ENCODE peak calls at places on chromosomes 12 and 14, in four cellular contexts. Q, K, N and I are unnamed samples.

GRCh38 chr12:52727037-52727436 is 23.7 kb upstream of the KRT77 start:
- DNase-seq in Q (no peak), K (no peak), N (peak; percentile 88), I (no peak)

GRCh38 chr12:49983892-49984291 is 11.1 kb downstream of the AQP6 start:
- DNase-seq in Q (peak; percentile 82), K (peak; percentile 73), N (no peak), I (peak; percentile 70)

GRCh38 chr12:51631591-51631990 is 40.6 kb downstream of the SCN8A start:
- DNase-seq in Q (peak; percentile 38), K (peak; percentile 51), N (no peak), I (peak; percentile 21)

GRCh38 chr14:65225299-65226159 is 123.2 kb upstream of the MAX start:
- DNase-seq in K (no peak), Q (no peak), N (no peak), I (no peak)

GRCh38 chr12:49098035-49098451 is 3.4 kb upstream of the DHH start:
- DNase-seq in N (peak; percentile 54), Q (no peak), K (peak; percentile 29), I (no peak)

GRCh38 chr14:94994245-94994644 is 163.1 kb downstream of the DICER1 start:
- DNase-seq in Q (no peak), N (no peak), K (no peak), I (no peak)

GRCh38 chr12:131783915-131784541 is 44.2 kb upstream of the MMP17 start:
- DNase-seq in Q (peak; percentile 87), K (peak; percentile 75), N (no peak), I (peak; percentile 37)

GRCh38 chr14:93078830-93079229 is 36.9 kb downstream of the ITPK1 start:
- DNase-seq in Q (peak; percentile 62), N (no peak), K (peak; percentile 91), I (peak; percentile 48)

GRCh38 chr12:2641209-2641608 is 153.6 kb upstream of the FKBP4 start:
- DNase-seq in Q (peak; percentile 30), K (peak; percentile 25), N (peak; percentile 75), I (no peak)

GRCh38 chr14:100750762-100751699 is 24.3 kb downstream of the DLK1 start:
- DNase-seq in K (no peak), N (no peak), Q (no peak), I (no peak)

GRCh38 chr12:45183263-45183662 is 32.6 kb upstream of the ANO6 start:
- DNase-seq in Q (no peak), K (peak; percentile 29), N (no peak), I (no peak)

DNA sequence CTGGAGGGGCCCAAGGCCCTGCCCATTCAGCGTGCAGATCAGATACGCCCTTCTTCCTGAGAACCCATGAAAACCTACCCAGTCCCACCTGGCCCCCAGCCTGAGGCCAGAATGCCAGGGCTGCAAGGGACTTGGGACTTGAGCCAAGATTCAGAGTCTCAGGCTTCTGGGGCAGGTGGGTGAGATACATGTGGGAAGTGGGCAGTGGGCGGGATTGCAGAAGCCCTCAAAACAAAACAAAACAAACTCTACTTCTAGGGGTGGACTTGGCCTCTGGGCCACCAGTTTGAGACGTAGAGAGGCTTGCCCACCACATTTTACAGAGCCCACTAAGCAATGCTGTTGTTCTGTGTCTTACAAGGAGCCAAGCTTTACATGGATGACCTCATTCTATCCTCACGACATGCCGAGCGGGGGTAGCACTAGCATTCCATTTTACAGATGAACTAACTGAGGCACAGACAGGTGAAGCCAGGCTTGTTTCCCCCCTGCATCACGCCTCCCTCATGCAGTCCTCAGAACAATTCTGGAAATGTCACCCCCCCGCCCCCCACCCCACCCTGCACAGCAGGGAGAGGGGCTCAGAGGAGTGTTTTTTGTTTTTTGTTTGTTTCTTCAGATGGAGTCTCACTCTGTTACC is 1.7 kb downstream of the SLC8B1 start:
- DNase-seq in Q (no peak), K (no peak), N (no peak), I (no peak)
- H3K4me3 ChIP-seq in Q (no peak overlapping the region), K (no peak overlapping the region), N (no peak overlapping the region), I (no peak overlapping the region)

DNA sequence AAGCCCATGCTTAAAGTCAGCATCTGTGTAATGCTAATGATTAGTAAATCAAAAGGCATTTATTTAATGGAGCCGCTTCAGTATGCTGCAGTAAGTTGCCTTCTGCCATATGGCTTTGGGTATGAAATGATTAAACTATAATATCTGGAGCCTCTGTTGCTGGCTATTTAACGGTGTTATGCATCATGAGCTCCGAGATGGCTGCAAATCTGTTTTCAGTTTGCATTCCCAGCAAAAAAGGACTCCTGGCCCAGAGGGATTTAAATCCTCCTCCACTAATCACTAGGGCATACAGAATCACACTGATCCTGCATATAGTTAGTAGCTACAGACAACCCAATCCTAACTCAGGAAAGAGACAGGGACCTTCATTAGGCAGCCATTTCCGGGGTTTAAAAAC is 171.5 kb upstream of the EEA1 start:
- DNase-seq in N (no peak), Q (no peak), K (peak; percentile 52), I (no peak)
- H3K4me3 ChIP-seq in N (no peak overlapping the region), Q (no peak overlapping the region), K (no peak overlapping the region), I (no peak overlapping the region)

DNA sequence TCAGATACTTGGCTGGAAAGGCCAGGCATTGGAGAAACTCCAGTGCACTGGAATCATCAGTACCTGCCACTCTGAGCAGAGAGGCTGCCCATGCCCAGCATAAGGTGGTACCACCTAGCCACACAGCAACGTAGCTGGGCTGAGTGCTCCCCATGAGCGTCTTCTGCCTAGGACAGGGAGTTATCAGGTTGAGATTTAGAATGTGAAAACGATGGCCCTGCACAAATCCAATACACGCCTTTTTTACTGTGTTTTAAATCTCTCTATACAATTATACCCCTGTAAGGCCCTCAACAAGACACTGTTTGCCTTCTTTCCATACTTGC is 66.7 kb upstream of the PTGR2 start:
- DNase-seq in K (no peak), Q (no peak), N (no peak), I (no peak)
- H3K4me3 ChIP-seq in K (peak overlapping the region; percentile 75), Q (peak overlapping the region; percentile 73), N (peak overlapping the region; percentile 85), I (peak overlapping the region; percentile 56)

GRCh38 chr12:70830221-70831061 is 90.1 kb downstream of the PTPRR start:
- DNase-seq in K (no peak), Q (no peak), N (no peak), I (no peak)
- H3K4me3 ChIP-seq in K (no peak overlapping the region), Q (no peak overlapping the region), N (no peak overlapping the region), I (no peak overlapping the region)

GRCh38 chr14:69664865-69665526 is 53.6 kb downstream of the SUSD6 start:
- DNase-seq in N (no peak), K (no peak), Q (no peak), I (no peak)

GRCh38 chr14:69666112-69666511 is 54.7 kb downstream of the SUSD6 start:
- DNase-seq in N (no peak), K (no peak), Q (no peak), I (no peak)

GRCh38 chr14:69665596-69665995 is 54.2 kb downstream of the SUSD6 start:
- DNase-seq in N (no peak), K (peak; percentile 44), Q (no peak), I (no peak)

GRCh38 chr14:69667938-69668336 is 56.5 kb downstream of the SUSD6 start:
- DNase-seq in K (no peak), N (no peak), Q (no peak), I (no peak)

GRCh38 chr14:69666698-69667211 is 55.4 kb downstream of the SUSD6 start:
- DNase-seq in K (peak; percentile 66), N (no peak), Q (no peak), I (no peak)
- H3K4me3 ChIP-seq in K (no peak overlapping the region), N (no peak overlapping the region), Q (no peak overlapping the region), I (no peak overlapping the region)

GRCh38 chr12:121209629-121210572 is at the start of gene P2RX4:
- DNase-seq in K (peak; percentile 70), Q (peak; percentile 61), N (peak; percentile 88), I (peak; percentile 36)
- H3K4me3 ChIP-seq in K (peak within 1 kb of the TSS; percentile 68), Q (peak within 1 kb of the TSS; percentile 62), N (peak within 1 kb of the TSS; percentile 87), I (peak within 1 kb of the TSS; percentile 64)